ENCODE peak calls at places on chromosomes 6 and 20, in ten cellular contexts. J is stimulated activated CD4-positive, alpha-beta T cell treated with anti-CD3 and anti-CD28 coated beads, Interleukin-4, amount 100 ng/mL, for 24 hours; P is AML-193; F is activated effector memory CD4-positive, alpha-beta T cell treated with anti-CD3 and anti-CD28 coated beads, Interleukin-2, amount 50 U/mL, for 16 hours; G is stromal cell of bone marrow; R is EL; Q is GM04504; V is CD8-positive, alpha-beta memory T cell; Y is activated gamma-delta T cell; B is Ammon's horn. N is an unnamed sample.
A peak's percentile ranks its signal among the peaks of the same experiment; 100 is the strongest.

GRCh38 chr20:50304883-50305635 is 114.4 kb downstream of the CEBPB start:
- DNase-seq in P (no peak), B (no peak), V (no peak), J (no peak), Y (no peak), G (peak; percentile 98), F (no peak), Q (peak; percentile 97), R (peak; percentile 97), N (peak; percentile 87)

GRCh38 chr6:118680452-118681095 is 29.2 kb upstream of the CEP85L start:
- DNase-seq in V (no peak), Q (no peak), F (no peak), J (peak; percentile 25), G (no peak), P (no peak), B (peak; percentile 70), Y (no peak), R (no peak), N (no peak)

GRCh38 chr6:28923318-28924102 is at the start of gene TRIM27:
- DNase-seq in Q (no peak), B (peak; percentile 92), G (peak; percentile 72), J (peak; percentile 83), V (peak; percentile 73), R (peak; percentile 90), F (peak; percentile 93), Y (peak; percentile 61), P (peak; percentile 89), N (peak; percentile 96)

GRCh38 chr20:10433014-10433622 is 904 bp downstream of the MKKS start:
- DNase-seq in G (no peak), Q (no peak), V (no peak), R (no peak), P (no peak), J (no peak), F (no peak), Y (no peak), B (peak; percentile 24), N (no peak)

GRCh38 chr6:788058-788457 is 95.1 kb upstream of the EXOC2 start:
- DNase-seq in B (no peak), Y (no peak), J (no peak), P (no peak), G (no peak), V (no peak), F (no peak), Q (no peak), R (no peak), N (no peak)

GRCh38 chr6:17233531-17233930 is 47.6 kb upstream of the RBM24 start:
- DNase-seq in J (no peak), R (peak; percentile 58), G (no peak), Y (no peak), P (no peak), Q (no peak), V (no peak), B (no peak), F (no peak), N (no peak)

GRCh38 chr20:22533823-22534751 is 50.3 kb downstream of the FOXA2 start:
- DNase-seq in F (no peak), P (no peak), R (no peak), B (no peak), V (no peak), Y (no peak), Q (no peak), J (no peak), G (no peak), N (no peak)

GRCh38 chr6:46592046-46592445 is 60.6 kb downstream of the CYP39A1 start:
- DNase-seq in Y (no peak), G (no peak), R (no peak), J (no peak), V (no peak), Q (no peak), F (no peak), B (no peak), P (no peak), N (no peak)

GRCh38 chr6:3915076-3915791 is 66.1 kb downstream of the FAM50B start:
- DNase-seq in Y (no peak), G (no peak), R (no peak), F (peak; percentile 68), J (peak; percentile 13), P (no peak), Q (no peak), B (no peak), V (peak; percentile 11), N (no peak)

GRCh38 chr6:30938730-30939129 is 2.0 kb upstream of the MUCL3 start:
- DNase-seq in P (no peak), Y (no peak), F (no peak), V (no peak), R (no peak), Q (no peak), G (no peak), B (no peak), J (no peak), N (no peak)

GRCh38 chr6:125818659-125819297 is 28.0 kb downstream of the NCOA7 start:
- DNase-seq in Q (no peak), G (no peak), R (no peak), B (no peak), Y (no peak), J (no peak), V (no peak), F (no peak), P (no peak), N (no peak)

GRCh38 chr6:42735976-42736375 is 9.9 kb downstream of the TBCC start:
- DNase-seq in Y (no peak), F (no peak), J (no peak), P (no peak), B (no peak), V (no peak), Q (no peak), G (no peak), R (no peak), N (no peak)

GRCh38 chr6:132730560-132730959 is 16.7 kb upstream of the VNN1 start:
- DNase-seq in Q (no peak), P (no peak), R (peak; percentile 54), F (no peak), V (no peak), G (peak; percentile 72), Y (no peak), B (no peak), J (no peak), N (no peak)

GRCh38 chr20:32139947-32140346 is 30.4 kb downstream of the TM9SF4 start:
- DNase-seq in B (no peak), Y (no peak), G (no peak), F (no peak), R (no peak), P (no peak), Q (no peak), V (no peak), J (no peak), N (no peak)

N was measured in cardiac septum.